ENCODE peak calls at places on chromosome 11, in six cellular contexts. C, U, K, J, Y and Q are unnamed samples.

GRCh38 chr11:29448246-29448877 is 568.5 kb downstream of the KCNA4 start:
- DNase-seq in C (no peak), U (no peak), K (no peak), J (no peak), Y (no peak), Q (peak; percentile 1)

GRCh38 chr11:33861911-33862310 is 30.0 kb downstream of the LMO2 start:
- DNase-seq in C (no peak), U (no peak), K (no peak), J (no peak), Y (no peak), Q (no peak)

GRCh38 chr11:72235351-72236057 is 8.5 kb downstream of the PHOX2A start:
- DNase-seq in C (no peak), U (no peak), K (no peak), J (peak; percentile 54), Y (no peak), Q (no peak)

GRCh38 chr11:61968758-61969390 is 1.4 kb upstream of the FTH1 start:
- DNase-seq in C (no peak), U (peak; percentile 11), K (no peak), J (no peak), Y (no peak), Q (no peak)

GRCh38 chr11:3659595-3660515 is 11.3 kb downstream of the CHRNA10 start:
- DNase-seq in C (no peak), U (peak; percentile 41), K (no peak), J (peak; percentile 84), Y (no peak), Q (no peak)

GRCh38 chr11:9061807-9062206 is 29.6 kb downstream of the SCUBE2 start:
- DNase-seq in C (no peak), U (no peak), K (no peak), J (no peak), Y (no peak), Q (no peak)

GRCh38 chr11:68942751-68943271 is 38.0 kb downstream of the MRGPRD start:
- DNase-seq in C (peak; percentile 23), U (no peak), K (no peak), J (peak; percentile 57), Y (no peak), Q (no peak)

GRCh38 chr11:73344191-73344607 is 32.0 kb upstream of the RELT start:
- DNase-seq in C (no peak), U (no peak), K (no peak), J (no peak), Y (no peak), Q (no peak)

GRCh38 chr11:9254416-9254815 is 10.7 kb downstream of the DENND5A start:
- DNase-seq in C (no peak), U (no peak), K (no peak), J (no peak), Y (no peak), Q (no peak)

GRCh38 chr11:61693897-61694840 is 14.0 kb downstream of the DAGLA start:
- DNase-seq in C (peak; percentile 57), U (no peak), K (no peak), J (no peak), Y (peak; percentile 72), Q (no peak)

GRCh38 chr11:114036156-114036811 is 23.2 kb upstream of the ZBTB16 start:
- DNase-seq in C (peak; percentile 88), U (peak; percentile 92), K (peak; percentile 86), J (peak; percentile 93), Y (peak; percentile 60), Q (no peak)

GRCh38 chr11:63491614-63492372 is 826 bp upstream of the PLAAT5 start:
- DNase-seq in C (no peak), U (no peak), K (no peak), J (no peak), Y (peak; percentile 92), Q (no peak)

GRCh38 chr11:122612123-122612824 is 43.2 kb upstream of the UBASH3B start:
- DNase-seq in C (no peak), U (no peak), K (no peak), J (no peak), Y (no peak), Q (no peak)

GRCh38 chr11:46348986-46349401 is 1.7 kb downstream of the DGKZ start:
- DNase-seq in C (peak; percentile 46), U (no peak), K (no peak), J (no peak), Y (no peak), Q (no peak)

GRCh38 chr11:64688534-64688982 is 34.4 kb downstream of the NRXN2 start:
- DNase-seq in C (peak; percentile 89), U (peak; percentile 87), K (peak; percentile 90), J (peak; percentile 83), Y (peak; percentile 73), Q (peak; percentile 63)

GRCh38 chr11:64686466-64687175 is 36.4 kb downstream of the NRXN2 start:
- DNase-seq in C (no peak), U (no peak), K (no peak), J (no peak), Y (no peak), Q (no peak)

GRCh38 chr11:64687204-64687603 is 35.8 kb downstream of the NRXN2 start:
- DNase-seq in C (no peak), U (no peak), K (no peak), J (peak; percentile 39), Y (no peak), Q (no peak)

GRCh38 chr11:64690235-64690634 is 32.8 kb downstream of the NRXN2 start:
- DNase-seq in C (no peak), U (no peak), K (no peak), J (peak; percentile 44), Y (no peak), Q (no peak)

DNA sequence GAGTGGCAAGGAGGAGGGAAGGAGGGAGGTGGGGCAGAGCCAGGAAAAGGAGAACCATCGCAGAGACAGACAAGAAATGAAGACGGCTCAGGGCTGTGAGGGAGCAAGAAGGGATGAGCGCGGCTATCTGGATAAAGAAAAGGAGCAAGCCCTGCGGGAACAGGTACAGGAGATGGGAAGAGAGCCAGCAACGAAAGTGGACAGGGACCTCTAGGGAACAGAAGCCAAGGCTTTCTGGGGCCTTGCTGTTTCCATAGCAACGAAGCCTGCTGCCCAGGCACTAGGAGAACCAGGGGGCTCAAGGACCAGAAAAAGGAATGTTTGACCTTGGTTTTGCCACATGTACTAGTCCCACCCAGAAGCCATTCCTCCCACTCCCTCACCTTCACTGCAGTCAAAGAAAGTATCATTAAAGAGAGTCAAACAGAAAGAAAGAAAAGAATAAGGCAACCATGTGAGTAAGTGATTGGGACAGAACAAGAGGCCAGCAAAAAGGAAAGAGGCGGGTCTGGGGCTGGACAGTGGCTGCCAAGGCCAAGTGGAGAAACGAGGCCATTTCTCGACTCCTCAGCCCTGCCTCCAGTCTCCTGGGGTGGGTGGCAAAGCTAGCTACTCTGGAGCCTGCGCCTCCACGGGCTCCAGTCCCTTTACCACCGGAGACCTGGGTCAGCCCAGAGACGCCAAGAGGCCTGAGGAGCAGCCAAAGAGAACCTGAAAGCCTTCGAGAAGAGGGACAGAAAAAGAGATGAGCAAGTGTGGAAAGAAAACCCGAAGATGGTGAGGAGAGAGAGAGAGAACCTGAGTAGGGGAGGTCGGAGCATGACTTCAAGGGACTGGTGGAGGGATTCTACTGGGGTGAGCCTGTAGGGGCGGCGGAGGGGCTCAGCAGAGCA is 35.1 kb downstream of the NRXN2 start:
- DNase-seq in C (no peak), U (no peak), K (no peak), J (peak; percentile 21), Y (no peak), Q (no peak)
- H3K4me3 ChIP-seq in C (no peak overlapping the region), U (peak overlapping the region; percentile 39), K (peak overlapping the region; percentile 83), J (peak overlapping the region; percentile 45), Y (no peak overlapping the region), Q (peak overlapping the region; percentile 81)

DNA sequence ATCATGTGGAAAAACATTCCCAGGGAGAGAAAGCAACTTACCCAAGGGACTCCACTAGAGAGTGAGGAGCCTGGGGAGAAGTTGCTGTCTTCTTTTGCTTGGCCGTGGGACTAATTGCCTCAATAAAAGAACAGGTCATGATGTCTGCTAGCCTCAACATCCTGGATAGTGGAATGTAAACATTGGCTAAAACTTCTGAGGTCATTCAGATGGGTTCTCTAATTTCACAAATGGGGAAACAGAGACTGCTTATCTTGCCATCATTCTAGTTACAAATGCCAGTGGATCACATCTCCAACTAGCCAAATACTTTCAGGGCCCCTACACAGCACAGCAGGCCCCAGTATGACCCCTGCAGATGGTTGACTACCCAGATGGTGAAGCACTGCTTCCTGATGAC is 28.4 kb upstream of the PAMR1 start:
- DNase-seq in C (no peak), U (no peak), K (no peak), J (no peak), Y (no peak), Q (no peak)
- TF ChIP-seq POLR2AphosphoS5 in C (no peak), U (no peak), K (no peak), J (no peak), Y (no peak), Q (no peak)

GRCh38 chr11:124256076-124256475 is at the start of gene OR8G5:
- DNase-seq in C (no peak), U (no peak), K (no peak), J (no peak), Y (no peak), Q (no peak)
- H3K4me3 ChIP-seq in C (no peak within 1 kb of the TSS), U (no peak within 1 kb of the TSS), K (no peak within 1 kb of the TSS), J (no peak within 1 kb of the TSS), Y (no peak within 1 kb of the TSS), Q (no peak within 1 kb of the TSS)

DNA sequence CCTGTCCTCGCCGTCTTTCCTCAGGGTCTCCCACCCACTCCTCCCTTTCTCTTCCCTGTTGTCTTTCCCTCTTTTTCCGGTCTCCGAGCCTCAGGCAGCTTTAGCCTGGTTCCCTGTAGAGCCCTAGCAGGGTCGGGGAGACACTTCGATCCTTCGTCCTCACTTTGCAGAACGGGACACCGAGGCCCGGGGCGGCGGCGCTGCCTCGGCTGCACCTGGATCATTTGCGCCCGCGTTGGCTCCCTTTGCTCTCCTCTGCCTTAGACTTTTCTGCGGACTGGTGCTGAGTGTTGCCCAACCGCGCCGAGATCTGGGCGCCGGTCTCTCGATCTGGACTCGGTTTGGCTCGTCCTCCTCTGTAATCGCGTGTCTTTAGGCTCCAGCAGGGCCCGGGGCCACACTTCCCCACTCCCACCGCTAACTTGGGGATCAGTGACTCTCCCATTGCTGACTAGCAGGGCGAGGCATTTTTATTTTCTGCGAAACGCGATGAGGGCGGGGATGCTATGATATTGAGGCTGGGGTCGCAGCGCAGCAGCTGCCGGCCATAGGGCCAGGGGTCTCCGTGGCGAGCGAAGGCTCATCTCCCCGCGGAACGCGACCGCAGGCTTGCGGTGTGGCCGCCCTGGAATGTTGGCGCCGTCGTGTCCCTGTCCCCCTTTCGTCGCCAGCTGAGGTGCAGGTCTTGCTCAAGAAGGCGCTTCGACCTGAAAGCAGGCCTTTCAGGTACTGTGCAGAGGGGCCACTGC is 1.6 kb upstream of the E2F8 start:
- DNase-seq in C (peak; percentile 16), U (no peak), K (no peak), J (peak; percentile 83), Y (no peak), Q (no peak)
- TF ChIP-seq POLR2AphosphoS5 in C (no peak), U (no peak), K (no peak), J (no peak), Y (no peak), Q (no peak)

DNA sequence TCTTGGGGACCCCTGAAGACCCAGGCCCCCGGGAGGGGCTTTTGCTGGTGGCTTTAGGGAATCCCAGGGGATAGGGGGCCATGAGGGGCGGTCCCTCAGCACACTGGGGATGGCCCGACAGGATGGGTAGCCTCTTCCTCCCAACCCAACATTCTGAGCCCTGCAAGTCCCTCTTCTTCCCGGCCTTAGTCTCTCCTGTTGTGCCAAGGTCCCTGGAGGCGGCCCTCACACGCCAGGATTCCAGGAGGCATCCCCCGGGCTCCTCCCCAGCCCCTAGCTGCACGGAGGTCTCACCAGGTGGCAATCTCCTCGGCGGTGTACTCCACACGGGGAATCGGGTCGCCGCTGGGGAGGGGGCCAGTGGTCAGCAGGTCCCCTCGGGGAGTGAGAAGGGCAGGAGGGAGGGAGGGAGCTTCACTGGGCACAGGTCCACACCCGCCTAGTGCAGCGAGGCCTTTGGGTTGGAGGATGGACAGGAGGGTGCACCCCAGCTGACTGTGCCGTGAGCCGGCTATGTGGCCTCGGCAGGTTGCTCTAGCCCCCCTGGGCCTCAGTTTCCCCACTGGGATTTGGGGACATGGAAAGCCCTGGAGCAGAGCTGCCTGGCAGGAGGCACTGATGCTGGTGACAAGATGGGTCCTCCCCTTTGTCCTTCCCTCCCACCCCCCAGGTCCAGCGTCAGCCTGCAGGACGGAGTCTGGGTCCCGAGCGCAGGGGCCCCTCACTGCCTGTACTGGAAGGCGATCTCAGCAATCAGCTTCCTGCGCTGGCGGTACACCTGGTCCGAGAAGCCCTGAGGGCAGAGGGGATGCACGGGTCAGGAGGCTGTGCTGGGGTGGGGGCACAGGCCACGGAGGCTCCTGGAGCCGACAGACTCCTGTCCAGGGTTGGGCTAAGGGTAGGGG is 4.2 kb downstream of the TH start:
- DNase-seq in C (no peak), U (no peak), K (no peak), J (peak; percentile 67), Y (no peak), Q (no peak)
- H3K4me3 ChIP-seq in C (no peak overlapping the region), U (no peak overlapping the region), K (no peak overlapping the region), J (no peak overlapping the region), Y (no peak overlapping the region), Q (no peak overlapping the region)